ENCODE peak calls at places on chromosomes 16 and 17, in four cellular contexts. K is K562, S is PC-9, J is GM12878. B is an unnamed sample. For H3K27me3, the result is how much of the 10 kb centered on the place peaks cover.

GRCh38 chr16:19168173-19169080 is at the start of gene SYT17:
- DNase-seq in K (no peak), S (no peak), J (no peak), B (no peak)

GRCh38 chr17:1490643-1491405 is 1.7 kb downstream of the MYO1C start:
- DNase-seq in K (peak), S (peak), J (no peak), B (peak)

GRCh38 chr17:28503420-28503819 is 2.7 kb upstream of the FOXN1 start:
- DNase-seq in K (no peak), S (no peak), J (no peak), B (no peak)

GRCh38 chr16:55175389-55175788 is 148.6 kb upstream of the IRX6 start:
- DNase-seq in K (no peak), S (no peak), J (no peak), B (no peak)

GRCh38 chr17:3913531-3914318 is 2.5 kb downstream of the P2RX1 start:
- DNase-seq in K (peak), S (no peak), J (peak), B (peak)

GRCh38 chr16:84825896-84826557 is 6.2 kb downstream of the CRISPLD2 start:
- DNase-seq in K (no peak), S (no peak), J (no peak), B (no peak)

GRCh38 chr16:83651871-83652270 is 155.9 kb upstream of the HSBP1 start:
- DNase-seq in K (no peak), S (no peak), J (no peak), B (no peak)

GRCh38 chr17:60439501-60439900 is 17.2 kb downstream of the CHCT1 start:
- DNase-seq in K (no peak), S (no peak), J (no peak), B (peak)

GRCh38 chr17:48908853-48909394 is 717 bp downstream of the UBE2Z start:
- DNase-seq in K (peak), S (peak), J (peak), B (peak)

GRCh38 chr17:31918701-31919128 is 17.2 kb upstream of the UTP6 start:
- DNase-seq in K (no peak), S (peak), J (no peak), B (no peak)

GRCh38 chr17:41511130-41511529 is 5.7 kb upstream of the KRT13 start:
- DNase-seq in K (peak), S (no peak), J (no peak), B (no peak)

GRCh38 chr17:17937450-17937849 is 34.8 kb downstream of the TOM1L2 start:
- DNase-seq in K (no peak), S (no peak), J (no peak), B (no peak)

GRCh38 chr17:82887255-82888164 is 47.7 kb upstream of the ZNF750 start:
- DNase-seq in K (no peak), S (no peak), J (no peak), B (no peak)

GRCh38 chr17:73069164-73069774 is 23.2 kb downstream of the SLC39A11 start:
- DNase-seq in K (no peak), S (no peak), J (no peak), B (no peak)

GRCh38 chr17:82517230-82517865 is 2.2 kb upstream of the FOXK2 start:
- DNase-seq in K (no peak), S (peak), J (no peak), B (no peak)

GRCh38 chr16:19935696-19936095 is 51.0 kb upstream of the GPRC5B start:
- DNase-seq in K (no peak), S (no peak), J (no peak), B (no peak)

GRCh38 chr16:65333298-65333697 is 211.4 kb upstream of the CDH11 start:
- DNase-seq in K (no peak), S (no peak), J (no peak), B (peak)

GRCh38 chr17:31564883-31565297 is 173.4 kb downstream of the RAB11FIP4 start:
- DNase-seq in K (no peak), S (peak), J (no peak), B (no peak)

GRCh38 chr17:60153606-60154355 is 4.0 kb downstream of the CA4 start:
- DNase-seq in K (no peak), S (no peak), J (no peak), B (no peak)

GRCh38 chr16:65846210-65846602 is 520.3 kb upstream of the CDH5 start:
- DNase-seq in K (no peak), S (no peak), J (no peak), B (no peak)

GRCh38 chr17:34312080-34312479 is 7.2 kb upstream of the CCL8 start:
- DNase-seq in K (no peak), S (no peak), J (no peak), B (no peak)

GRCh38 chr17:10415161-10415560 is 6.6 kb downstream of the MYH8 start:
- DNase-seq in K (no peak), S (no peak), J (no peak), B (no peak)

GRCh38 chr17:10421946-10422542 is at the start of gene MYH8:
- DNase-seq in K (no peak), S (no peak), J (no peak), B (no peak)

GRCh38 chr17:10421211-10421610 is 539 bp downstream of the MYH8 start:
- DNase-seq in K (no peak), S (no peak), J (no peak), B (no peak)

GRCh38 chr17:10420811-10421210 is 939 bp downstream of the MYH8 start:
- DNase-seq in K (no peak), S (no peak), J (no peak), B (no peak)
- H2AFZ ChIP-seq in K (no peak), S (no peak), J (no peak), B (no peak)

GRCh38 chr16:2964416-2965223 is 545 bp downstream of the KREMEN2 start:
- DNase-seq in K (peak), S (peak), J (no peak), B (no peak)
- TF ChIP-seq EZH2 in K (no peak), S (no peak), J (no peak), B (peak)

DNA sequence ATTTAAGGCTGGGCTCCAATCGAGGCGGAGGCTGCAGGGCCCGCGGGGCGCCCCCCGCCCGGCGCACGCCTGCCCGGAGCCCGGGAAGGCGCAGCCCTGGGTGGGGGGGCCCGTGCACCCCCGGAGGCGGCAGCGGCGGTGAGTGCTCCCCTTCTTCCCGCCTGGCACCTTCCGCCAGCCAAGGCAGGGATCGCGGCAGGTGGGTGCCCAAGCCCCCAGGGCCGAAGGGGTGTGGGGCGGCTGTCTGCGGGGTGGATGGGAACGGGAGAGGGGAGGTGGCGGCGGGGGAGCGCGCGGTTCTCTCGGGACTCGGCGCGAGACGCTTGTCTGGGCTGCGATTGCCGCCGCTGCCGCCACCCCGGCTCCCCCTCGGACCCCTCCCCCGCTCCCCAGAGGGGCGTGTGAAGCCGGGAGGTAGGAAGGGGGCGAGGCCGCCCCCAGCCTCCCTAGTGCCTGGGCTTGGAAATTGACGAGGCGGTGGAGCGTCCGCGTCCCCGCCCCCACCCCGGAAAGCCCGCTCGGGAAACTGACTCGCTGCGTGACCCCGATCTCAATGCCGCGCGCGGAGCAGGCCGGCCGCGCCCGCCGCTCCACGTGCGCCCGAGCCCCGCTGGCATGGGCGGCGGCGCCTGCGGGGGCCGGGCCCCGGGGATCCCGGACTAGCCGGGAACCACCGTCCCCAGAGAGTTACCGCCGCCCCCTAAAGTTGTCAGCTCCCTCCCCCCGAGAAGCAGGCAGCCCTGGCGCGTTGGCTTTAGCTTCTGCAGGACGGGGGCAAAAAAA is 231.5 kb downstream of the MRTFB start:
- DNase-seq in K (peak), S (no peak), J (no peak), B (peak)
- H3K27me3 ChIP-seq in K (under half), S (under half), J (under half), B (under half)

DNA sequence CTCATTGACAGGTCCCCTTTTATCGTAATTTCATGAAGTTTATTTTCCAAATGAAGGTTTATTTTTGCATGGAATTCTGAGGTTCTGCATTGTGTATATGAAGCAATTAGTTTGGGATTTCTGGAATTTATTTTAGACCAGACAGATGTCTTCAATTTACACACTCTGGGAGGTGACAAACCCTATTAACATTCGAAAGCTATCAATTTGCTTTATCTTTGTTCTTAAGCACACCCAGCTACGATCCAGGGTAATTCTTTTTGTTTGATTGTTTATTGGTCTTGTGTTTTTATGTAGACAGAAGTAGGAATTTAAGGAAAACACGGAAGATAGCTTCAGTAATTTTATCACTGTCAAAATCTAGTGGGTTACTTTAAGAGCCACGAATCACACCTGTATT is 264.6 kb downstream of the HS3ST3A1 start:
- DNase-seq in K (no peak), S (no peak), J (no peak), B (no peak)
- H2AFZ ChIP-seq in K (no peak), S (no peak), J (no peak), B (no peak)

DNA sequence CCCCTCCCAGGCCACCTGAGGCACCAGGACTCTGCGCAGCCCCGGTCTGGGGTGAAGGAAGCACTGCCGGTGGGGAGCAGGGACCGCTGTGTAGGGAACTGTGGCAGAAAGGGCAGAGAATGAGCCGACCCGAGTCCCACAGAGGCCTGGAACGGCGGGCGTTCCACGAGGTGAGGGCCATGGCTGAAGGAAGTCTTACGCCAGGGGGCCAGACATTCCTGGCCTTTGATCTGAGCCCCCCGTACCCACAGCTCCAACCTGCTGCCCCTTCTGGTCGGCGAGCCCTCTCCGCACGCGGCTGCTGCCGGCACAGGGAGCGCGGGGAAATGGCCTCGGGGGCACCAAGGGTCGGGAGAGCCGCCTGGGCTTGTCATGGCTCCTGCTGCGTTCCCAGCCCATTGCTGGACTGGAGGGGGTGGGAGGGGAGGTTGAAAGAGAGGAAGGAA is 1.4 kb upstream of the WNT3 start:
- DNase-seq in K (no peak), S (no peak), J (no peak), B (no peak)
- TF ChIP-seq EZH2 in K (no peak), S (no peak), J (no peak), B (no peak)

GRCh38 chr16:1298406-1298805 is 11.0 kb upstream of the UBE2I start:
- DNase-seq in K (no peak), S (no peak), J (no peak), B (no peak)

GRCh38 chr16:1295465-1295864 is 14.0 kb upstream of the UBE2I start:
- DNase-seq in K (no peak), S (no peak), J (no peak), B (no peak)

GRCh38 chr16:1299012-1299867 is 10.2 kb upstream of the UBE2I start:
- DNase-seq in K (peak), S (no peak), J (no peak), B (no peak)

GRCh38 chr16:1297413-1297773 is 12.0 kb upstream of the UBE2I start:
- DNase-seq in K (no peak), S (peak), J (no peak), B (no peak)

DNA sequence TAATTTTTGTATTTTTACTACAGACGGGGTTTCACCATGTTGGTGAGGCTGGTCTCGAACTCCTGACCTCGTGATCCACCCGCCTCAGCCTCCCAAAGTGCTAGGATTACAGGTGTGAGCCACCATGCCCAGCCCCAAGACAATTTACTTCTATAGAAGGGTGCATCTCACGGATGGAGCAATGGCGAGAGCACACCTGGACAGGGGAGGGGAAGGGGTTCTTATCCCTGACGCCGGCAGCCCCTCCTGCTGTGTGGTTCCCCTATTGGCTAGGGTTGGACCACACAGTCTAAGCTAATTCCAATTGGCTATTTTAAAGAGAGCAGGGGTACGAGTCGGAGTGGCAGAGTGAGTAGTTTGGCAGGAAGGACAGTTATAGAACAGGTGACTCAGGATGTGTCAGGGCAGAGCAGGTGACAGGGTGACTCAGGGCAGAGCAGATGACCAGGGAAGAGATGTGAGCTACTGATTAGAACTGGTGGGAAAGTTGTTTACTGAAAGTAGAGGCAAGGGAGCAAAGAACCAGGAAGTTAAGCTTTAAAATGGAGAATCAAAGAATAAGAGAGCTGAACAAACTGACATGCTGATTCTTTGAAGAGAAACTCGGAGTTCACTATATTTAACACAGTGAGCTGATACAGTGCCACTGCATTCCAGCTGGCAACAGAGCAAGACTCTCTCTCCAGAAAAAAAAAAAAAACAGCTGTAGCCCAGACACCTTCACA is 12.6 kb upstream of the UBE2I start:
- DNase-seq in K (no peak), S (peak), J (no peak), B (peak)
- H3K27me3 ChIP-seq in K (under half), S (under half), J (under half), B (under half)

DNA sequence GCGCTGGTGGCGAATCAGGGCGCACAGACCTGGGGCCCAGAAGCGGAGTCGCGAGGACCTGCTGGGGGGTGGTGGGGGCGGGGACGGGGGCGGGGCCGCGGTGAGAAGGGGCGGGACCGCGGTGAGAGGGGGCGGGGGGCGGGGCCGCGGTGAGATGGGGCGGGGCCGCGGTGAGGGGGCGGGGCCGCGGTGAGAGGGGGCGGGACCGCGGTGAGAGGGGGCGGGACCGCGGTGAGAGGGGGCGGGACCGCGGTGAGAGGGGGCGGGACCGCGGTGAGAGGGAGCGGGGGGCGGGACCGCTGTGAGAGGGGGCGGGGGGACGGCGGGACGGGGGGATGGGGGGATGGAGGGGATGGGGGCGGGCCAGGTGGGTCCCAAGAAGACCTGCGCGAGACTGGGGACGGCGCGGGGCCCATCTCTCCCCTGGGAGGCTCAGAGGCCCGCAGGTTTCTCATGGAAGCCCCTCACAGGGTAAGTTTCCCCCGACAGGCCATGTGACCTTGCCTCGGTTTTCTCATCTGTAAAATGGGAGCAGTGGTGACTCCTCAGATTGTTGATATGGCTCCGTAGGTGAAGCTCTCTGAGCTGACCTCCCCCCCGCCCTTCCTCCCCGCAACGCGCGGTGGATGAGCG is 28.6 kb upstream of the DBNDD1 start:
- DNase-seq in K (peak), S (no peak), J (no peak), B (no peak)
- H2AFZ ChIP-seq in K (peak), S (peak), J (no peak), B (peak)

GRCh38 chr16:67395105-67395457 is 1.8 kb upstream of the TPPP3 start:
- DNase-seq in K (no peak), S (no peak), J (no peak), B (no peak)

GRCh38 chr16:67393111-67393789 is at the start of gene TPPP3:
- DNase-seq in K (peak), S (no peak), J (no peak), B (peak)

GRCh38 chr16:67395458-67396158 is 2.3 kb upstream of the TPPP3 start:
- DNase-seq in K (no peak), S (no peak), J (no peak), B (no peak)

GRCh38 chr16:67393790-67394270 is 532 bp upstream of the TPPP3 start:
- DNase-seq in K (no peak), S (no peak), J (no peak), B (no peak)

GRCh38 chr16:67394271-67395104 is 1.2 kb upstream of the TPPP3 start:
- DNase-seq in K (no peak), S (no peak), J (no peak), B (no peak)
- TF ChIP-seq EZH2 in K (no peak), S (no peak), J (no peak), B (peak)